ENCODE peak calls at places on chromosomes 1 and 21, in four cellular contexts. W is K562, M is HepG2, S is SK-N-SH. I is an unnamed sample.

GRCh38 chr1:9338354-9339250 is 45.9 kb downstream of the SPSB1 start:
- DNase-seq in W (no peak), M (no peak), S (no peak), I (no peak)

GRCh38 chr1:29162476-29163138 is 19.1 kb downstream of the SRSF4 start:
- DNase-seq in W (no peak), M (no peak), S (no peak), I (no peak)

GRCh38 chr1:29749546-29749945 is 513.2 kb downstream of the PTPRU start:
- DNase-seq in W (no peak), M (no peak), S (no peak), I (no peak)

GRCh38 chr1:117128323-117129079 is 7.0 kb upstream of the TRIM45 start:
- DNase-seq in W (no peak), M (no peak), S (peak), I (no peak)

GRCh38 chr1:153848805-153849204 is 73.6 kb downstream of the SLC27A3 start:
- DNase-seq in W (no peak), M (no peak), S (no peak), I (no peak)

GRCh38 chr1:37759451-37759850 is 5.5 kb downstream of the EPHA10 start:
- DNase-seq in W (no peak), M (no peak), S (no peak), I (no peak)

GRCh38 chr21:44262338-44263048 is 796 bp upstream of the DNMT3L start:
- DNase-seq in W (no peak), M (no peak), S (no peak), I (no peak)

GRCh38 chr1:53388963-53389362 is 61.1 kb upstream of the LRP8 start:
- DNase-seq in W (no peak), M (no peak), S (no peak), I (no peak)

GRCh38 chr1:5796028-5796427 is 196.2 kb downstream of the NPHP4 start:
- DNase-seq in W (no peak), M (no peak), S (no peak), I (no peak)

GRCh38 chr1:183022202-183023145 is 746 bp upstream of the LAMC1 start:
- DNase-seq in W (peak), M (peak), S (peak), I (peak)

GRCh38 chr1:39214998-39215873 is 10.7 kb downstream of the MACF1 start:
- DNase-seq in W (peak), M (peak), S (no peak), I (peak)

GRCh38 chr1:172588296-172589291 is 55.6 kb downstream of the SUCO start:
- DNase-seq in W (peak), M (peak), S (no peak), I (no peak)

GRCh38 chr1:9404117-9404516 is 111.4 kb downstream of the SPSB1 start:
- DNase-seq in W (no peak), M (no peak), S (no peak), I (no peak)

GRCh38 chr1:14685078-14685477 is 86.6 kb downstream of the KAZN start:
- DNase-seq in W (no peak), M (no peak), S (no peak), I (no peak)

GRCh38 chr1:217626321-217626720 is 4.6 kb downstream of the GPATCH2 start:
- DNase-seq in W (no peak), M (no peak), S (no peak), I (no peak)

GRCh38 chr1:192983349-192983980 is 75.7 kb downstream of the UCHL5 start:
- DNase-seq in W (no peak), M (no peak), S (no peak), I (peak)

GRCh38 chr1:29290414-29290980 is 54.2 kb downstream of the PTPRU start:
- DNase-seq in W (no peak), M (no peak), S (no peak), I (no peak)

GRCh38 chr1:187891993-187892392 is 1063.2 kb downstream of the PLA2G4A start:
- DNase-seq in W (no peak), M (no peak), S (no peak), I (no peak)

GRCh38 chr1:244239261-244239770 is 188.2 kb downstream of the ZBTB18 start:
- DNase-seq in W (no peak), M (no peak), S (no peak), I (peak)

GRCh38 chr1:95263400-95263799 is 29.4 kb downstream of the RWDD3 start:
- DNase-seq in W (no peak), M (no peak), S (no peak), I (no peak)

GRCh38 chr1:87061742-87062156 is 147.3 kb downstream of the HS2ST1 start:
- DNase-seq in W (no peak), M (no peak), S (no peak), I (peak)

GRCh38 chr1:203765029-203765837 is at the start of gene LAX1:
- DNase-seq in W (peak), M (no peak), S (no peak), I (peak)

GRCh38 chr1:14599173-14599754 is 779 bp downstream of the KAZN start:
- DNase-seq in W (peak), M (no peak), S (no peak), I (no peak)

GRCh38 chr1:27979151-27979858 is 19.5 kb downstream of the XKR8 start:
- DNase-seq in W (peak), M (no peak), S (no peak), I (peak)

GRCh38 chr1:96525657-96526613 is 195.6 kb upstream of the PTBP2 start:
- DNase-seq in W (no peak), M (no peak), S (no peak), I (no peak)

GRCh38 chr1:17729909-17730308 is 25.2 kb upstream of the ACTL8 start:
- DNase-seq in W (no peak), M (no peak), S (no peak), I (no peak)

GRCh38 chr21:45228171-45228641 is 59.5 kb downstream of the POFUT2 start:
- DNase-seq in W (no peak), M (peak), S (no peak), I (no peak)

GRCh38 chr1:223833948-223834347 is 11.8 kb downstream of the TP53BP2 start:
- DNase-seq in W (no peak), M (no peak), S (no peak), I (no peak)

GRCh38 chr1:2443285-2444137 is 31.1 kb upstream of the PEX10 start:
- DNase-seq in W (no peak), M (no peak), S (peak), I (no peak)

GRCh38 chr1:75074719-75075395 is 59.3 kb upstream of the LHX8 start:
- DNase-seq in W (no peak), M (no peak), S (no peak), I (no peak)

GRCh38 chr1:213186168-213186567 is 135.1 kb downstream of the RPS6KC1 start:
- DNase-seq in W (no peak), M (no peak), S (no peak), I (no peak)

GRCh38 chr1:197781998-197782718 is 6.9 kb upstream of the DENND1B start:
- DNase-seq in W (no peak), M (no peak), S (no peak), I (no peak)

GRCh38 chr21:14054682-14055081 is 156.1 kb downstream of the LIPI start:
- DNase-seq in W (no peak), M (peak), S (no peak), I (no peak)

GRCh38 chr1:102580806-102581205 is 527.5 kb downstream of the COL11A1 start:
- DNase-seq in W (no peak), M (no peak), S (no peak), I (no peak)

DNA sequence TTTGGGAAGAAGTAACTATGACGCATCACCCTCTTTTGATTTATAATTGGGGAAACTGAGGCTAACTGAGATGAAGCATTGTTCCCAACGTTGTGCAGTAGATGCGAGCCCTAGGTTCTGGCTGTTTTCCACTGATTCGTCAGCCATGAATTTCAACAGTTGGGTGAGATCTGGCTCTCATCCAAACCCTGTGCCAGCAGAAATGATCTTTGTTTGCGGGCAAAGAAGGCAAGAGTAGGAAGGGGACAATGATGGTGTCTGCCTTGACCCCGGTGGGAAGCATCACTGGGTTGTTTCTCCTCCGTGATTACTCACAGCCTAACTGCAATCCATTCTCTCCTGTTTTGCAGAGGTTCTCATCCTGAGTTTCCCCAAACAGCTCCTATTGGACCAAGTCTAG is 142.3 kb downstream of the MIS18A start:
- DNase-seq in W (no peak), M (no peak), S (no peak), I (no peak)
- TF ChIP-seq SIN3A in W (no peak), M (no peak), S (no peak), I (no peak)

GRCh38 chr1:180256353-180257027 is 26.4 kb downstream of the LHX4 start:
- DNase-seq in W (no peak), M (no peak), S (no peak), I (no peak)
- TF ChIP-seq FOXM1 in W (no peak), M (no peak), S (no peak), I (no peak)

DNA sequence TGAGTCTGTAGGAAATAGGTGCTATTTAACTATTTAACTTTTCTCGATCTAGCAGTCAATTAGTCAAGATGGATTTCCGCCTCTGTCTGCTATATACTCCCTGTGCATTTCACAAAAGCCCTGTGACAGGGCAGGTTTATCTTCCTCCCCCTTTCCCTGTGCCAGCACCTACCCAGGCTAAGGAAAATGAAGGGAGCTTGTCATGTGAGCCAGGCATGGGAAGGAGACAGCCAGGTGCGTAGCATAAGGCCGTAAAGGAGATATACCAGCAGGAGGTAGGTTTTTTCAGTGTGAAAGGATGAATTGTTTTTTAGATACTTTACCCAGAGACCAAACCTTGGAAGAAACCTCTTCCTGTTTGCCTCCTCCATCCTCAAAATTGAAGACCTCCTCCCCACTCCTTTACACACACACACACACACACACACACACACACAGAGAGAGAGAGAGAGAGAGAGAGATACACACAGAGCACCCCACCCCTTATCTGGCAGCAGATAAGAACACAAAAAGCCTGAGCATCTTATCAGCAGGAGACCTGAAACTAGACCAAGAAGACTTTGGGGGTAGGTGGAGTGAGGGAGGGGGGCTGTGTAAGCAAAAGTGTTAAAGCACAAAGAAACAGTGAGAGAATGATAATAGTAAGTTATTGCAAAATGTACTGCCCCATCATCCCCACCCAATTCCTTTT is 12.0 kb upstream of the TARBP1 start:
- DNase-seq in W (peak), M (no peak), S (no peak), I (no peak)
- TF ChIP-seq SIN3A in W (no peak), M (no peak), S (no peak), I (no peak)

GRCh38 chr1:156437054-156437453 is 63.5 kb downstream of the MEF2D start:
- DNase-seq in W (no peak), M (no peak), S (no peak), I (no peak)
- TF ChIP-seq FOXM1 in W (no peak), M (no peak), S (no peak), I (no peak)

I was measured in GM12878.